ENCODE peak calls at places on chromosomes 7 and 10, in seven cellular contexts. G is ACHN; A is Calu3; E is suprapubic skin; F is HuH-7; V is NCI-H2081; S is activated effector memory CD4-positive, alpha-beta T cell treated with anti-CD3 and anti-CD28 coated beads, Interleukin-2, amount 50 U/mL, for 16 hours. J is an unnamed sample.

GRCh38 chr7:51590746-51591145 is 274.1 kb upstream of the COBL start:
- DNase-seq in G (no peak), A (no peak), E (no peak), F (no peak), V (no peak), S (no peak), J (no peak)

GRCh38 chr7:44637788-44638594 is 31.6 kb downstream of the OGDH start:
- DNase-seq in G (no peak), A (peak; percentile 82), E (peak; percentile 87), F (no peak), V (no peak), S (peak; percentile 93), J (peak; percentile 70)

GRCh38 chr10:11448545-11449244 is 162.8 kb downstream of the USP6NL start:
- DNase-seq in G (no peak), A (no peak), E (no peak), F (no peak), V (no peak), S (no peak), J (no peak)

GRCh38 chr10:51048792-51049191 is 25.5 kb upstream of the PRKG1 start:
- DNase-seq in G (no peak), A (no peak), E (no peak), F (no peak), V (no peak), S (no peak), J (no peak)

GRCh38 chr10:35194906-35195305 is 68.3 kb downstream of the CREM start:
- DNase-seq in G (peak; percentile 39), A (no peak), E (no peak), F (no peak), V (no peak), S (peak; percentile 69), J (peak; percentile 29)

GRCh38 chr10:78913219-78914059 is 155.3 kb upstream of the ZMIZ1 start:
- DNase-seq in G (no peak), A (peak; percentile 81), E (no peak), F (no peak), V (peak; percentile 20), S (no peak), J (no peak)

GRCh38 chr7:157432957-157433576 is 96.3 kb downstream of the DNAJB6 start:
- DNase-seq in G (peak; percentile 53), A (peak; percentile 33), E (no peak), F (peak; percentile 71), V (peak; percentile 51), S (peak; percentile 82), J (no peak)

GRCh38 chr10:70617798-70618568 is 15.4 kb upstream of the PRF1 start:
- DNase-seq in G (no peak), A (no peak), E (no peak), F (no peak), V (no peak), S (no peak), J (no peak)

GRCh38 chr10:99532687-99533495 is at the start of gene NKX2-3:
- DNase-seq in G (no peak), A (no peak), E (no peak), F (no peak), V (peak; percentile 17), S (peak; percentile 71), J (peak; percentile 56)

GRCh38 chr10:93334901-93335312 is 147.2 kb downstream of the MYOF start:
- DNase-seq in G (no peak), A (peak; percentile 26), E (no peak), F (no peak), V (no peak), S (no peak), J (peak; percentile 65)

GRCh38 chr7:35505031-35505430 is 189.9 kb downstream of the HERPUD2 start:
- DNase-seq in G (no peak), A (no peak), E (no peak), F (no peak), V (no peak), S (no peak), J (no peak)

GRCh38 chr7:537911-538634 is 18.4 kb upstream of the PDGFA start:
- DNase-seq in G (peak; percentile 99), A (peak; percentile 94), E (no peak), F (peak; percentile 99), V (no peak), S (no peak), J (peak; percentile 90)

GRCh38 chr7:2037301-2037804 is 195.4 kb downstream of the MAD1L1 start:
- DNase-seq in G (no peak), A (no peak), E (peak; percentile 40), F (no peak), V (no peak), S (peak; percentile 57), J (no peak)

GRCh38 chr10:80444124-80444523 is 10.0 kb upstream of the TSPAN14 start:
- DNase-seq in G (no peak), A (no peak), E (no peak), F (no peak), V (no peak), S (no peak), J (no peak)

GRCh38 chr10:1187855-1188555 is 131.8 kb downstream of the WDR37 start:
- DNase-seq in G (no peak), A (no peak), E (peak; percentile 15), F (no peak), V (no peak), S (peak; percentile 37), J (no peak)

GRCh38 chr10:3852147-3852904 is 67.3 kb upstream of the KLF6 start:
- DNase-seq in G (peak; percentile 98), A (peak; percentile 80), E (peak; percentile 91), F (peak; percentile 64), V (peak; percentile 7), S (peak; percentile 89), J (peak; percentile 99)

GRCh38 chr7:123966936-123967335 is 41.9 kb downstream of the SPAM1 start:
- DNase-seq in G (peak; percentile 12), A (peak; percentile 7), E (no peak), F (no peak), V (no peak), S (no peak), J (no peak)

GRCh38 chr7:31885160-31885559 is 185.0 kb downstream of the PDE1C start:
- DNase-seq in G (no peak), A (no peak), E (no peak), F (no peak), V (no peak), S (no peak), J (no peak)

GRCh38 chr10:125284875-125285597 is 124.7 kb upstream of the CTBP2 start:
- DNase-seq in G (peak; percentile 31), A (no peak), E (no peak), F (no peak), V (no peak), S (no peak), J (no peak)

GRCh38 chr10:132311338-132311939 is 3.7 kb upstream of the STK32C start:
- DNase-seq in G (no peak), A (peak; percentile 83), E (peak; percentile 57), F (no peak), V (no peak), S (peak; percentile 44), J (peak; percentile 41)

GRCh38 chr10:112637901-112638300 is 190.9 kb downstream of the VTI1A start:
- DNase-seq in G (no peak), A (no peak), E (no peak), F (no peak), V (no peak), S (no peak), J (no peak)

GRCh38 chr10:69758310-69758728 is 43.4 kb upstream of the COL13A1 start:
- DNase-seq in G (no peak), A (no peak), E (no peak), F (no peak), V (no peak), S (no peak), J (peak; percentile 16)

GRCh38 chr10:73460897-73461296 is 27.5 kb upstream of the MSS51 start:
- DNase-seq in G (no peak), A (no peak), E (no peak), F (no peak), V (no peak), S (no peak), J (no peak)

GRCh38 chr10:18955041-18955440 is 93.6 kb upstream of the MALRD1 start:
- DNase-seq in G (no peak), A (no peak), E (no peak), F (no peak), V (no peak), S (no peak), J (no peak)

GRCh38 chr10:127851661-127852205 is 41.0 kb downstream of the CLRN3 start:
- DNase-seq in G (no peak), A (no peak), E (no peak), F (no peak), V (no peak), S (no peak), J (no peak)

GRCh38 chr10:13851906-13852305 is 265.1 kb downstream of the PRPF18 start:
- DNase-seq in G (no peak), A (no peak), E (no peak), F (no peak), V (no peak), S (no peak), J (no peak)

GRCh38 chr10:373516-374309 is 238.5 kb downstream of the ZMYND11 start:
- DNase-seq in G (peak; percentile 29), A (no peak), E (no peak), F (no peak), V (no peak), S (no peak), J (peak; percentile 26)

GRCh38 chr10:787933-788651 is 98.6 kb upstream of the DIP2C start:
- DNase-seq in G (no peak), A (no peak), E (no peak), F (no peak), V (no peak), S (peak; percentile 54), J (no peak)

GRCh38 chr10:78414380-78414779 is 380.7 kb downstream of the RPS24 start:
- DNase-seq in G (no peak), A (no peak), E (no peak), F (no peak), V (no peak), S (no peak), J (no peak)

GRCh38 chr7:20831451-20831850 is 44.8 kb upstream of the SP8 start:
- DNase-seq in G (no peak), A (no peak), E (no peak), F (no peak), V (peak; percentile 38), S (no peak), J (no peak)

GRCh38 chr7:140656548-140657515 is 15.9 kb upstream of the ADCK2 start:
- DNase-seq in G (peak; percentile 74), A (peak; percentile 79), E (peak; percentile 54), F (peak; percentile 52), V (no peak), S (peak; percentile 72), J (no peak)

GRCh38 chr7:134818568-134819345 is 39.3 kb downstream of the CALD1 start:
- DNase-seq in G (no peak), A (no peak), E (no peak), F (no peak), V (no peak), S (no peak), J (no peak)

GRCh38 chr7:95886501-95887090 is 114.2 kb downstream of the DYNC1I1 start:
- DNase-seq in G (no peak), A (peak; percentile 12), E (no peak), F (peak; percentile 22), V (peak; percentile 46), S (no peak), J (peak; percentile 6)

J was measured in Caki2.